ENCODE peak calls at places on chromosomes 13 and 19, in eight cellular contexts. P, H, F, I, V, T, K and C are unnamed samples. For H3K27me3, the result is how much of the 10 kb centered on the place peaks cover.

GRCh38 chr19:768424-768823 is 17.5 kb downstream of the MISP start:
- DNase-seq in F (no peak), P (no peak), I (peak), K (no peak), T (no peak), V (peak), H (peak), C (no peak)

GRCh38 chr13:113419531-113420183 is 33.6 kb downstream of the ADPRHL1 start:
- DNase-seq in F (no peak), I (no peak), K (no peak), V (no peak), H (no peak), T (no peak), P (no peak), C (no peak)

GRCh38 chr13:20231839-20232555 is at the start of gene GJB6:
- DNase-seq in P (peak), F (no peak), I (peak), K (no peak), T (peak), H (no peak), V (no peak), C (peak)

GRCh38 chr19:2081873-2082810 is 14.0 kb downstream of the MOB3A start:
- DNase-seq in H (no peak), I (no peak), K (no peak), V (no peak), T (no peak), F (no peak), P (peak), C (no peak)

GRCh38 chr13:110712081-110712848 is 1.2 kb upstream of the ING1 start:
- DNase-seq in F (peak), K (peak), I (peak), H (peak), T (peak), V (peak), P (peak), C (peak)

GRCh38 chr19:2240881-2241760 is 4.5 kb downstream of the SF3A2 start:
- DNase-seq in V (no peak), K (no peak), P (no peak), T (no peak), I (no peak), F (no peak), H (no peak), C (no peak)

GRCh38 chr19:50173144-50173543 is 10.1 kb upstream of the IZUMO2 start:
- DNase-seq in H (no peak), K (no peak), T (no peak), F (no peak), I (no peak), P (no peak), V (no peak), C (no peak)

GRCh38 chr13:40146586-40147240 is 491.3 kb downstream of the COG6 start:
- DNase-seq in T (no peak), P (peak), F (no peak), K (no peak), I (no peak), H (no peak), V (no peak), C (no peak)

GRCh38 chr13:42991892-42992584 is at the start of gene EPSTI1:
- DNase-seq in V (peak), P (peak), T (peak), I (peak), K (peak), H (no peak), F (peak), C (peak)

GRCh38 chr13:24888291-24888931 is 124.4 kb downstream of the RNF17 start:
- DNase-seq in T (peak), V (no peak), H (no peak), F (no peak), I (no peak), P (no peak), K (no peak), C (peak)

GRCh38 chr19:10433131-10433536 is 12.8 kb downstream of the PDE4A start:
- DNase-seq in P (no peak), H (no peak), V (no peak), F (no peak), T (no peak), K (no peak), I (no peak), C (no peak)

GRCh38 chr13:107824636-107825035 is 390.7 kb downstream of the LIG4 start:
- DNase-seq in K (no peak), I (no peak), H (no peak), T (no peak), P (no peak), F (no peak), V (no peak), C (no peak)

GRCh38 chr19:35913589-35913988 is 5.5 kb upstream of the TYROBP start:
- DNase-seq in K (no peak), H (no peak), I (no peak), V (no peak), T (no peak), P (no peak), F (no peak), C (no peak)

GRCh38 chr13:72864142-72865035 is 82.5 kb downstream of the PIBF1 start:
- DNase-seq in V (peak), H (peak), I (no peak), P (no peak), K (no peak), T (no peak), F (no peak), C (no peak)

GRCh38 chr13:32209670-32210069 is 105.5 kb downstream of the ZAR1L start:
- DNase-seq in V (peak), T (no peak), P (no peak), F (no peak), I (peak), H (no peak), K (no peak), C (no peak)

GRCh38 chr13:37870489-37870845 is 895 bp upstream of the TRPC4 start:
- DNase-seq in F (no peak), I (no peak), V (no peak), T (no peak), H (no peak), K (no peak), P (no peak), C (no peak)
- H3K4me3 ChIP-seq in F (peak), I (no peak), V (peak), T (peak), H (peak), K (peak), P (no peak), C (peak)

GRCh38 chr13:94020426-94020825 is 459.1 kb downstream of the DCT start:
- DNase-seq in P (no peak), V (no peak), H (no peak), F (no peak), K (no peak), I (no peak), T (no peak), C (no peak)

GRCh38 chr13:94020833-94021232 is 458.6 kb downstream of the DCT start:
- DNase-seq in K (no peak), V (peak), I (no peak), F (no peak), P (no peak), T (no peak), H (no peak), C (no peak)
- H3K27me3 ChIP-seq in K (under half), V (under half), I (under half), F (under half), P (under half), T (under half), H (under half), C (under half)

GRCh38 chr13:101453784-101454201 is 1.3 kb downstream of the ITGBL1 start:
- DNase-seq in V (no peak), K (no peak), F (no peak), I (no peak), P (no peak), T (peak), H (no peak), C (peak)

GRCh38 chr13:101457176-101457575 is 4.7 kb downstream of the ITGBL1 start:
- DNase-seq in K (no peak), F (no peak), T (no peak), H (no peak), P (no peak), V (no peak), I (no peak), C (no peak)

GRCh38 chr13:101452519-101453485 is at the start of gene ITGBL1:
- DNase-seq in I (no peak), T (no peak), P (no peak), K (peak), H (no peak), V (peak), F (no peak), C (peak)

GRCh38 chr13:101455863-101456262 is 3.4 kb downstream of the ITGBL1 start:
- DNase-seq in I (no peak), V (peak), K (no peak), P (no peak), T (peak), F (no peak), H (peak), C (no peak)

DNA sequence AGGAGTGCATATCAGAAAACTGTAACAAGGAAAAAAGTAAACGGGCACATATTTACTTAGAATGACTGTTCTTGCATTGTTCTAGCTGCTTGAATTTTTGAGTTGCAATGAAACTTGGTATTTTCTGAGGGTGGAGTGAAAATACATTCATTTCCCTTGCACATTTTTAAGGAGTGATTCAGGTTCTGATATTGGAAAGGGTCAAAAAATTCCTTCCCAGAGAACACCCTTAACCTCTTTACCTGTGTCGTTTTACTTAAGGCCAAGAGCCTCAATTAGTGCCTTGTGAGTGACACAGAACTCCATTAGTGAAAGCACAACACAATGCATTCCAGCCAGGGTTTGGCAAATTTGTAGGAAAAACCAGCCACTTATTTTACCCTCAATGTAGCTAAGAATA is 2.3 kb downstream of the ITGBL1 start:
- DNase-seq in H (no peak), K (no peak), I (no peak), F (no peak), V (peak), P (no peak), T (no peak), C (no peak)
- H3K4me3 ChIP-seq in H (no peak), K (peak), I (no peak), F (no peak), V (peak), P (no peak), T (no peak), C (no peak)

DNA sequence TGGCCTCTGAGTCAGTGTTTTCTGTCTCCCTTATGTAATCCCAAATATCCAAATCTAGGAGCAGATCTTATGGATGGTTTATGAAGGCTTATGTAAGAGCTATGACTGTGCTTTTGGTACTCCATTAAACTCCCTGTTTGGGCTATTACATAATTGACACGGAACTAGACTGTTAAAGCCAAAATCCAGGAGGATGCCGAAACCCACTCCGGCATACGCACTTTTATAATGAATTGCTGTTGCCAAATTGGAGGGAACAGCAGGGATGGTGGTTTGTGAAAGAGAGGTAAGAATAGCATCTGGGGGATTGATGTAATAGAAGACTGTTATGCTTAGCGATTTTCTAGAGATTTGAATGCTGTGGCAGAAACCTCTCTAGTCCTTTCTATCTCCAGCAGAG is 2.0 kb downstream of the MTUS2 start:
- DNase-seq in P (no peak), H (no peak), T (no peak), I (no peak), F (no peak), V (no peak), K (no peak), C (no peak)
- H3K27me3 ChIP-seq in P (under half), H (under half), T (half or more), I (under half), F (under half), V (under half), K (under half), C (under half)

GRCh38 chr19:6272913-6273600 is 6.7 kb downstream of the MLLT1 start:
- DNase-seq in H (no peak), F (no peak), T (no peak), V (no peak), P (no peak), I (no peak), K (no peak), C (peak)

GRCh38 chr19:6271251-6271650 is 8.5 kb downstream of the MLLT1 start:
- DNase-seq in V (peak), P (no peak), F (no peak), T (peak), I (peak), K (no peak), H (no peak), C (peak)

GRCh38 chr19:6272411-6272791 is 7.4 kb downstream of the MLLT1 start:
- DNase-seq in H (no peak), K (no peak), T (no peak), V (no peak), P (no peak), F (no peak), I (peak), C (peak)

GRCh38 chr19:6270822-6271221 is 9.0 kb downstream of the MLLT1 start:
- DNase-seq in F (no peak), P (no peak), H (no peak), T (no peak), V (no peak), I (no peak), K (no peak), C (no peak)

GRCh38 chr19:6271721-6272410 is 7.9 kb downstream of the MLLT1 start:
- DNase-seq in P (no peak), F (peak), K (peak), V (peak), I (peak), H (no peak), T (peak), C (peak)
- H3K4me3 ChIP-seq in P (no peak), F (peak), K (peak), V (peak), I (peak), H (peak), T (peak), C (no peak)

DNA sequence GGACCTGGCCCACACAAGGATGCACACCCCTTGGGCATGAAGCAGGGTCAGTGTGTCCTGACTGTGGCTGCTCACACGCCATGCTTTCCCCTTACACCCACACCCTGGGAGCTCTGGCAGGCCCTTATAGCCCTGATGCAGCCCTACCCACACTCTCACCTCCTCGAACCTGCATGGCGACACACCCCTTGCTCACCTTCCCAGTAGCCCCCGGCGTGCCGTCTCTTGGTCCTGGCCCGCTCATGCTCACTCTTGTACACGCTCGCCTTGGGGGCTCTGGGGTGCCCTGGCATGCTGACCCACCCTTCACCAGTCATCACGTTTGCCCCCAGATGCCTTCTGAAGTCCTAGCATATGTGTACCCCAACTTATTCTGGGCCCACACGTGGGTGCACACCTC is 56.1 kb downstream of the MAP4K1 start:
- DNase-seq in I (no peak), H (no peak), K (no peak), P (no peak), V (no peak), F (no peak), T (no peak), C (peak)
- H3K27me3 ChIP-seq in I (under half), H (under half), K (under half), P (under half), V (under half), F (under half), T (under half), C (under half)

DNA sequence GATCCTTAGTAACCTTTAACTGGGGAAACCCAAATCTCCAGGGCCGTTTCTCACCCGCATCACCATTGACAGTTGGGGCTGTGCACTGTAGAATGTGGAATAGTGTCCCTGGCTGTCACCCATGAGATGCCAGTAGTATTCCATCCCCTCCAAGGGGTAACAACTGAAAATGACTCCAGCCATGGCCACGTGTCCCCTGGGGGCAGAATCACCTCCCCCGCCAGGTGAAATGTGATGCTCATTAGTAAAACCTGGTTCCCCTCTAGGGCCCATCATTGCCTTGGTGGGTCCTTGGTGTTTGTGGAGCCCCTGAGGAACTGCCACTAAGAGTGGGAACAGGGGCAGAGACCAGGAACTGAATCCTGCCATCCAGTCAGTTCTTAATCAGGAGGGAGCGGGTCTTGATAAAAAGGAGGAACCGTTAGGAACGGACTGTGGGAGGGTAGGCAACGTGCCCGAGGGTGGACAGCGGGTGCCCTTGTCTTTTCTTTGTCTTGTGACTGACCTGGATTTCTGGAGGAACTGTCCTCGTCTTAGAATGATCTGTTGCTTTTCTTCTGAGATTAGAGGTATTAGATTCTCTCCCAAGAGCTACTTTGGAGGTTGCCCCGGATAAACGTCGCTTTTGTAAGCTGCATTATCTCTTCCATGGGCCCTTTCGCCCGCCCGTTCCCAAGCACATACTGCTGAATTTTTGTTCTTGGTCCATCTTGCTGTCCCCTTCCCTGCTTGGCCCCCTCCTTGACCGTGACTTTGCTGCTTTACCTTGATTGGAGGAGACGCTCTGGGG is 3.5 kb downstream of the MYO9B start:
- DNase-seq in P (no peak), H (no peak), F (no peak), K (no peak), V (no peak), T (no peak), I (no peak), C (no peak)
- H3K4me3 ChIP-seq in P (no peak), H (peak), F (peak), K (peak), V (peak), T (no peak), I (no peak), C (no peak)

GRCh38 chr13:78600317-78600899 is 2.9 kb downstream of the POU4F1 start:
- DNase-seq in I (no peak), T (no peak), P (no peak), H (no peak), F (no peak), V (peak), K (no peak), C (peak)

GRCh38 chr13:78599911-78600310 is 3.4 kb downstream of the POU4F1 start:
- DNase-seq in P (no peak), V (no peak), H (no peak), I (no peak), F (no peak), K (no peak), T (no peak), C (no peak)

GRCh38 chr13:78598382-78598781 is 5.0 kb downstream of the POU4F1 start:
- DNase-seq in P (no peak), F (no peak), I (no peak), V (peak), H (no peak), T (no peak), K (no peak), C (no peak)

GRCh38 chr13:78596701-78597550 is 6.4 kb downstream of the POU4F1 start:
- DNase-seq in K (no peak), V (peak), P (no peak), T (peak), I (no peak), H (no peak), F (no peak), C (peak)

DNA sequence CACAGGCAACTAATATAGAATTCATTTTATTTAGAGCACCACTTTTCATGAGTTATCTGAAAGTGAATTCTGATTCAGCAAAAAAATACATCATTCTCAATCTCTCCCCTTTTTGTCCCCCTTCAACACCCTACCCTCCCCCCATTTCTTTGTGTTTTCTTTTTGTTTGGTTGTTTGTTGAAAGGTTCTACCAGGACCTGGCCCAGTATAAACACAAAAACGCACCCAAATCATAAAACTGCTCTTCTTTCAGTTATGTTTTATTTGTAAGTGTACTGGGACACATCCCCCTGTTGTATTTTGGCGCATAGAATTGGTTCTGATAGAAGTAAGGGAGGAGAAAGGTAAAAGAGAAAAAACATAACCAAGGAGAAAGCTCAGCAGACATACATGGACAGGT is 4.4 kb downstream of the POU4F1 start:
- DNase-seq in I (no peak), F (no peak), T (no peak), K (no peak), V (no peak), P (no peak), H (no peak), C (no peak)
- H3K27me3 ChIP-seq in I (half or more), F (under half), T (half or more), K (half or more), V (half or more), P (half or more), H (half or more), C (half or more)